ENCODE peak calls at places on chromosomes 16 and 17, in nine cellular contexts. One of them, this sample, is unnamed.

GRCh38 chr17:83025636-83026280 is 53.7 kb upstream of the METRNL start:
- DNase-seq in stimulated activated naive CD8-positive, alpha-beta T cell treated with anti-CD3 and anti-CD28 coated beads, Interleukin-15, amount 100 ng/mL, for 72 hours: no peak
- DNase-seq in thoracic aorta: no peak
- DNase-seq in uterus: no peak
- DNase-seq in activated T-cell treated with anti-CD3 and anti-CD28 coated beads, Interleukin-2, amount 50 U/mL, for 72 hours: no peak
- DNase-seq in activated naive CD4-positive, alpha-beta T cell treated with anti-CD3 and anti-CD28 coated beads, Interleukin-2, amount 50 U/mL, for 16 hours: no peak
- DNase-seq in adipocyte: no peak
- DNase-seq in GDM1: no peak
- DNase-seq in Caco-2: no peak
- DNase-seq in this sample: no peak

GRCh38 chr17:7260601-7261376 is 1.5 kb downstream of the CLDN7 start:
- DNase-seq in stimulated activated naive CD8-positive, alpha-beta T cell treated with anti-CD3 and anti-CD28 coated beads, Interleukin-15, amount 100 ng/mL, for 72 hours: peak
- DNase-seq in thoracic aorta: no peak
- DNase-seq in uterus: no peak
- DNase-seq in activated T-cell treated with anti-CD3 and anti-CD28 coated beads, Interleukin-2, amount 50 U/mL, for 72 hours: no peak
- DNase-seq in activated naive CD4-positive, alpha-beta T cell treated with anti-CD3 and anti-CD28 coated beads, Interleukin-2, amount 50 U/mL, for 16 hours: no peak
- DNase-seq in adipocyte: no peak
- DNase-seq in GDM1: no peak
- DNase-seq in Caco-2: peak
- DNase-seq in this sample: peak

GRCh38 chr17:27552467-27552779 is 78.6 kb upstream of the LGALS9 start:
- DNase-seq in stimulated activated naive CD8-positive, alpha-beta T cell treated with anti-CD3 and anti-CD28 coated beads, Interleukin-15, amount 100 ng/mL, for 72 hours: no peak
- DNase-seq in thoracic aorta: no peak
- DNase-seq in uterus: no peak
- DNase-seq in activated T-cell treated with anti-CD3 and anti-CD28 coated beads, Interleukin-2, amount 50 U/mL, for 72 hours: no peak
- DNase-seq in activated naive CD4-positive, alpha-beta T cell treated with anti-CD3 and anti-CD28 coated beads, Interleukin-2, amount 50 U/mL, for 16 hours: no peak
- DNase-seq in adipocyte: peak
- DNase-seq in GDM1: no peak
- DNase-seq in Caco-2: peak
- DNase-seq in this sample: no peak

GRCh38 chr17:37568350-37569053 is 40.7 kb downstream of the SYNRG start:
- DNase-seq in stimulated activated naive CD8-positive, alpha-beta T cell treated with anti-CD3 and anti-CD28 coated beads, Interleukin-15, amount 100 ng/mL, for 72 hours: no peak
- DNase-seq in thoracic aorta: no peak
- DNase-seq in uterus: no peak
- DNase-seq in activated T-cell treated with anti-CD3 and anti-CD28 coated beads, Interleukin-2, amount 50 U/mL, for 72 hours: no peak
- DNase-seq in activated naive CD4-positive, alpha-beta T cell treated with anti-CD3 and anti-CD28 coated beads, Interleukin-2, amount 50 U/mL, for 16 hours: no peak
- DNase-seq in adipocyte: no peak
- DNase-seq in GDM1: no peak
- DNase-seq in Caco-2: no peak
- DNase-seq in this sample: no peak

GRCh38 chr17:12618557-12618956 is 47.1 kb upstream of the MYOCD start:
- DNase-seq in stimulated activated naive CD8-positive, alpha-beta T cell treated with anti-CD3 and anti-CD28 coated beads, Interleukin-15, amount 100 ng/mL, for 72 hours: no peak
- DNase-seq in thoracic aorta: no peak
- DNase-seq in uterus: no peak
- DNase-seq in activated T-cell treated with anti-CD3 and anti-CD28 coated beads, Interleukin-2, amount 50 U/mL, for 72 hours: no peak
- DNase-seq in activated naive CD4-positive, alpha-beta T cell treated with anti-CD3 and anti-CD28 coated beads, Interleukin-2, amount 50 U/mL, for 16 hours: no peak
- DNase-seq in adipocyte: peak
- DNase-seq in GDM1: no peak
- DNase-seq in Caco-2: no peak
- DNase-seq in this sample: no peak

GRCh38 chr16:69476920-69477418 is 52.5 kb downstream of the CYB5B start:
- DNase-seq in stimulated activated naive CD8-positive, alpha-beta T cell treated with anti-CD3 and anti-CD28 coated beads, Interleukin-15, amount 100 ng/mL, for 72 hours: no peak
- DNase-seq in thoracic aorta: no peak
- DNase-seq in uterus: no peak
- DNase-seq in activated T-cell treated with anti-CD3 and anti-CD28 coated beads, Interleukin-2, amount 50 U/mL, for 72 hours: no peak
- DNase-seq in activated naive CD4-positive, alpha-beta T cell treated with anti-CD3 and anti-CD28 coated beads, Interleukin-2, amount 50 U/mL, for 16 hours: no peak
- DNase-seq in adipocyte: peak
- DNase-seq in GDM1: no peak
- DNase-seq in Caco-2: peak
- DNase-seq in this sample: no peak

GRCh38 chr17:27793168-27793905 is 7.0 kb downstream of the NOS2 start:
- DNase-seq in stimulated activated naive CD8-positive, alpha-beta T cell treated with anti-CD3 and anti-CD28 coated beads, Interleukin-15, amount 100 ng/mL, for 72 hours: no peak
- DNase-seq in thoracic aorta: no peak
- DNase-seq in uterus: peak
- DNase-seq in activated T-cell treated with anti-CD3 and anti-CD28 coated beads, Interleukin-2, amount 50 U/mL, for 72 hours: peak
- DNase-seq in activated naive CD4-positive, alpha-beta T cell treated with anti-CD3 and anti-CD28 coated beads, Interleukin-2, amount 50 U/mL, for 16 hours: no peak
- DNase-seq in adipocyte: peak
- DNase-seq in GDM1: no peak
- DNase-seq in Caco-2: peak
- DNase-seq in this sample: peak

GRCh38 chr17:49031965-49032928 is 35.1 kb downstream of the IGF2BP1 start:
- DNase-seq in stimulated activated naive CD8-positive, alpha-beta T cell treated with anti-CD3 and anti-CD28 coated beads, Interleukin-15, amount 100 ng/mL, for 72 hours: peak
- DNase-seq in thoracic aorta: no peak
- DNase-seq in uterus: peak
- DNase-seq in activated T-cell treated with anti-CD3 and anti-CD28 coated beads, Interleukin-2, amount 50 U/mL, for 72 hours: peak
- DNase-seq in activated naive CD4-positive, alpha-beta T cell treated with anti-CD3 and anti-CD28 coated beads, Interleukin-2, amount 50 U/mL, for 16 hours: peak
- DNase-seq in adipocyte: peak
- DNase-seq in GDM1: peak
- DNase-seq in Caco-2: peak
- DNase-seq in this sample: peak

GRCh38 chr17:81261582-81262336 is 22.6 kb downstream of the NDUFAF8 start:
- DNase-seq in stimulated activated naive CD8-positive, alpha-beta T cell treated with anti-CD3 and anti-CD28 coated beads, Interleukin-15, amount 100 ng/mL, for 72 hours: no peak
- DNase-seq in thoracic aorta: no peak
- DNase-seq in uterus: no peak
- DNase-seq in activated T-cell treated with anti-CD3 and anti-CD28 coated beads, Interleukin-2, amount 50 U/mL, for 72 hours: no peak
- DNase-seq in activated naive CD4-positive, alpha-beta T cell treated with anti-CD3 and anti-CD28 coated beads, Interleukin-2, amount 50 U/mL, for 16 hours: no peak
- DNase-seq in adipocyte: no peak
- DNase-seq in GDM1: no peak
- DNase-seq in Caco-2: no peak
- DNase-seq in this sample: no peak

GRCh38 chr16:35706901-35707300 is 2247.5 kb downstream of the TP53TG3F start:
- DNase-seq in stimulated activated naive CD8-positive, alpha-beta T cell treated with anti-CD3 and anti-CD28 coated beads, Interleukin-15, amount 100 ng/mL, for 72 hours: no peak
- DNase-seq in thoracic aorta: no peak
- DNase-seq in uterus: no peak
- DNase-seq in activated T-cell treated with anti-CD3 and anti-CD28 coated beads, Interleukin-2, amount 50 U/mL, for 72 hours: no peak
- DNase-seq in activated naive CD4-positive, alpha-beta T cell treated with anti-CD3 and anti-CD28 coated beads, Interleukin-2, amount 50 U/mL, for 16 hours: no peak
- DNase-seq in adipocyte: no peak
- DNase-seq in GDM1: no peak
- DNase-seq in Caco-2: no peak
- DNase-seq in this sample: no peak

GRCh38 chr17:78005452-78006171 is 47.1 kb downstream of the TNRC6C start:
- DNase-seq in stimulated activated naive CD8-positive, alpha-beta T cell treated with anti-CD3 and anti-CD28 coated beads, Interleukin-15, amount 100 ng/mL, for 72 hours: no peak
- DNase-seq in thoracic aorta: no peak
- DNase-seq in uterus: no peak
- DNase-seq in activated T-cell treated with anti-CD3 and anti-CD28 coated beads, Interleukin-2, amount 50 U/mL, for 72 hours: no peak
- DNase-seq in activated naive CD4-positive, alpha-beta T cell treated with anti-CD3 and anti-CD28 coated beads, Interleukin-2, amount 50 U/mL, for 16 hours: no peak
- DNase-seq in adipocyte: no peak
- DNase-seq in GDM1: no peak
- DNase-seq in Caco-2: no peak
- DNase-seq in this sample: no peak

GRCh38 chr16:70455910-70456309 is 1.5 kb downstream of the FCSK start:
- DNase-seq in stimulated activated naive CD8-positive, alpha-beta T cell treated with anti-CD3 and anti-CD28 coated beads, Interleukin-15, amount 100 ng/mL, for 72 hours: no peak
- DNase-seq in thoracic aorta: no peak
- DNase-seq in uterus: no peak
- DNase-seq in activated T-cell treated with anti-CD3 and anti-CD28 coated beads, Interleukin-2, amount 50 U/mL, for 72 hours: no peak
- DNase-seq in activated naive CD4-positive, alpha-beta T cell treated with anti-CD3 and anti-CD28 coated beads, Interleukin-2, amount 50 U/mL, for 16 hours: no peak
- DNase-seq in adipocyte: no peak
- DNase-seq in GDM1: no peak
- DNase-seq in Caco-2: no peak
- DNase-seq in this sample: no peak

GRCh38 chr17:17682293-17682736 is 1.1 kb downstream of the RAI1 start:
- DNase-seq in stimulated activated naive CD8-positive, alpha-beta T cell treated with anti-CD3 and anti-CD28 coated beads, Interleukin-15, amount 100 ng/mL, for 72 hours: peak
- DNase-seq in thoracic aorta: no peak
- DNase-seq in uterus: peak
- DNase-seq in activated T-cell treated with anti-CD3 and anti-CD28 coated beads, Interleukin-2, amount 50 U/mL, for 72 hours: peak
- DNase-seq in activated naive CD4-positive, alpha-beta T cell treated with anti-CD3 and anti-CD28 coated beads, Interleukin-2, amount 50 U/mL, for 16 hours: peak
- DNase-seq in adipocyte: peak
- DNase-seq in GDM1: peak
- DNase-seq in Caco-2: no peak
- DNase-seq in this sample: peak

GRCh38 chr17:73546121-73546520 is 98.1 kb downstream of the SDK2 start:
- DNase-seq in stimulated activated naive CD8-positive, alpha-beta T cell treated with anti-CD3 and anti-CD28 coated beads, Interleukin-15, amount 100 ng/mL, for 72 hours: no peak
- DNase-seq in thoracic aorta: no peak
- DNase-seq in uterus: no peak
- DNase-seq in activated T-cell treated with anti-CD3 and anti-CD28 coated beads, Interleukin-2, amount 50 U/mL, for 72 hours: no peak
- DNase-seq in activated naive CD4-positive, alpha-beta T cell treated with anti-CD3 and anti-CD28 coated beads, Interleukin-2, amount 50 U/mL, for 16 hours: no peak
- DNase-seq in adipocyte: no peak
- DNase-seq in GDM1: no peak
- DNase-seq in Caco-2: no peak
- DNase-seq in this sample: no peak

GRCh38 chr16:64158941-64159588 is 962.8 kb downstream of the CDH11 start:
- DNase-seq in stimulated activated naive CD8-positive, alpha-beta T cell treated with anti-CD3 and anti-CD28 coated beads, Interleukin-15, amount 100 ng/mL, for 72 hours: no peak
- DNase-seq in thoracic aorta: no peak
- DNase-seq in uterus: no peak
- DNase-seq in activated T-cell treated with anti-CD3 and anti-CD28 coated beads, Interleukin-2, amount 50 U/mL, for 72 hours: no peak
- DNase-seq in activated naive CD4-positive, alpha-beta T cell treated with anti-CD3 and anti-CD28 coated beads, Interleukin-2, amount 50 U/mL, for 16 hours: no peak
- DNase-seq in adipocyte: no peak
- DNase-seq in GDM1: no peak
- DNase-seq in Caco-2: no peak
- DNase-seq in this sample: no peak

GRCh38 chr16:71883193-71883848 is 661 bp downstream of the ZNF821 start:
- DNase-seq in stimulated activated naive CD8-positive, alpha-beta T cell treated with anti-CD3 and anti-CD28 coated beads, Interleukin-15, amount 100 ng/mL, for 72 hours: peak
- DNase-seq in thoracic aorta: no peak
- DNase-seq in uterus: peak
- DNase-seq in activated T-cell treated with anti-CD3 and anti-CD28 coated beads, Interleukin-2, amount 50 U/mL, for 72 hours: peak
- DNase-seq in activated naive CD4-positive, alpha-beta T cell treated with anti-CD3 and anti-CD28 coated beads, Interleukin-2, amount 50 U/mL, for 16 hours: peak
- DNase-seq in adipocyte: peak
- DNase-seq in GDM1: no peak
- DNase-seq in Caco-2: peak
- DNase-seq in this sample: peak

GRCh38 chr17:38417210-38417951 is 10.9 kb upstream of the ARHGAP23 start:
- DNase-seq in stimulated activated naive CD8-positive, alpha-beta T cell treated with anti-CD3 and anti-CD28 coated beads, Interleukin-15, amount 100 ng/mL, for 72 hours: no peak
- DNase-seq in thoracic aorta: no peak
- DNase-seq in uterus: no peak
- DNase-seq in activated T-cell treated with anti-CD3 and anti-CD28 coated beads, Interleukin-2, amount 50 U/mL, for 72 hours: no peak
- DNase-seq in activated naive CD4-positive, alpha-beta T cell treated with anti-CD3 and anti-CD28 coated beads, Interleukin-2, amount 50 U/mL, for 16 hours: no peak
- DNase-seq in adipocyte: no peak
- DNase-seq in GDM1: no peak
- DNase-seq in Caco-2: no peak
- DNase-seq in this sample: no peak

GRCh38 chr17:71114911-71115668 is 945.8 kb downstream of the KCNJ2 start:
- DNase-seq in stimulated activated naive CD8-positive, alpha-beta T cell treated with anti-CD3 and anti-CD28 coated beads, Interleukin-15, amount 100 ng/mL, for 72 hours: no peak
- DNase-seq in thoracic aorta: no peak
- DNase-seq in uterus: no peak
- DNase-seq in activated T-cell treated with anti-CD3 and anti-CD28 coated beads, Interleukin-2, amount 50 U/mL, for 72 hours: no peak
- DNase-seq in activated naive CD4-positive, alpha-beta T cell treated with anti-CD3 and anti-CD28 coated beads, Interleukin-2, amount 50 U/mL, for 16 hours: no peak
- DNase-seq in adipocyte: no peak
- DNase-seq in GDM1: no peak
- DNase-seq in Caco-2: no peak
- DNase-seq in this sample: no peak

This sample was measured in activated naive CD8-positive, alpha-beta T cell treated with anti-CD3 and anti-CD28 coated beads for 36 hours.